ENCODE peak calls at places on chromosome X, in five cellular contexts. One of them, this sample, is unnamed.

GRCh38 chrX:133335027-133335426 is 80.3 kb downstream of the GPC4 start:
- DNase-seq in H1: no peak
- DNase-seq in HepG2: no peak
- DNase-seq in A549: peak
- DNase-seq in GM12878: no peak
- DNase-seq in this sample: peak

GRCh38 chrX:130975947-130976346 is 72.9 kb upstream of the ENOX2 start:
- DNase-seq in A549: peak
- DNase-seq in H1: no peak
- DNase-seq in HepG2: peak
- DNase-seq in GM12878: no peak
- DNase-seq in this sample: peak

GRCh38 chrX:106177982-106178321 is 9.8 kb downstream of the PWWP3B start:
- DNase-seq in H1: no peak
- DNase-seq in HepG2: no peak
- DNase-seq in A549: no peak
- DNase-seq in GM12878: no peak
- DNase-seq in this sample: no peak

GRCh38 chrX:134544189-134544588 is 84.2 kb downstream of the HPRT1 start:
- DNase-seq in GM12878: no peak
- DNase-seq in H1: no peak
- DNase-seq in HepG2: no peak
- DNase-seq in A549: no peak
- DNase-seq in this sample: no peak

GRCh38 chrX:57771689-57772088 is 91.6 kb upstream of the NLRP2B start:
- DNase-seq in HepG2: no peak
- DNase-seq in GM12878: no peak
- DNase-seq in H1: no peak
- DNase-seq in A549: no peak
- DNase-seq in this sample: no peak

GRCh38 chrX:110210417-110211139 is 107.3 kb downstream of the AMMECR1 start:
- DNase-seq in H1: no peak
- DNase-seq in HepG2: peak
- DNase-seq in GM12878: no peak
- DNase-seq in A549: peak
- DNase-seq in this sample: no peak

GRCh38 chrX:7261672-7262332 is 113.8 kb upstream of the PUDP start:
- DNase-seq in H1: no peak
- DNase-seq in A549: no peak
- DNase-seq in HepG2: no peak
- DNase-seq in GM12878: peak
- DNase-seq in this sample: no peak

GRCh38 chrX:15143050-15143824 is 126.6 kb downstream of the ASB9 start:
- DNase-seq in A549: peak
- DNase-seq in HepG2: peak
- DNase-seq in H1: no peak
- DNase-seq in GM12878: no peak
- DNase-seq in this sample: peak

GRCh38 chrX:15664487-15665444 is at the start of gene CLTRN:
- DNase-seq in GM12878: no peak
- DNase-seq in HepG2: no peak
- DNase-seq in H1: no peak
- DNase-seq in A549: peak
- DNase-seq in this sample: no peak

GRCh38 chrX:133921764-133922389 is 63.5 kb downstream of the GPC3 start:
- DNase-seq in H1: peak
- DNase-seq in GM12878: no peak
- DNase-seq in HepG2: peak
- DNase-seq in A549: peak
- DNase-seq in this sample: peak

GRCh38 chrX:30504309-30504708 is 73.3 kb downstream of the TASL start:
- DNase-seq in A549: peak
- DNase-seq in H1: no peak
- DNase-seq in HepG2: peak
- DNase-seq in GM12878: peak
- DNase-seq in this sample: peak

GRCh38 chrX:153946910-153947769 is 2.7 kb upstream of the RENBP start:
- DNase-seq in GM12878: no peak
- DNase-seq in A549: peak
- DNase-seq in H1: no peak
- DNase-seq in HepG2: peak
- DNase-seq in this sample: peak

GRCh38 chrX:97199501-97199900 is 315.8 kb downstream of the RPA4 start:
- DNase-seq in A549: no peak
- DNase-seq in GM12878: no peak
- DNase-seq in H1: no peak
- DNase-seq in HepG2: no peak
- DNase-seq in this sample: no peak

GRCh38 chrX:74835566-74835965 is 89.7 kb downstream of the NEXMIF start:
- DNase-seq in GM12878: no peak
- DNase-seq in H1: no peak
- DNase-seq in A549: peak
- DNase-seq in HepG2: peak
- DNase-seq in this sample: no peak

GRCh38 chrX:1476682-1477081 is 24.0 kb upstream of the ASMTL start:
- DNase-seq in GM12878: no peak
- DNase-seq in H1: no peak
- DNase-seq in A549: no peak
- DNase-seq in HepG2: no peak
- DNase-seq in this sample: no peak

GRCh38 chrX:29488919-29489318 is 726.4 kb upstream of the MAGEB2 start:
- DNase-seq in GM12878: peak
- DNase-seq in HepG2: no peak
- DNase-seq in H1: no peak
- DNase-seq in A549: no peak
- DNase-seq in this sample: no peak

GRCh38 chrX:26788402-26788998 is 572.5 kb downstream of the MAGEB5 start:
- DNase-seq in GM12878: no peak
- DNase-seq in A549: no peak
- DNase-seq in H1: no peak
- DNase-seq in HepG2: no peak
- DNase-seq in this sample: no peak

GRCh38 chrX:148991502-148991901 is 491.1 kb downstream of the AFF2 start:
- DNase-seq in A549: no peak
- DNase-seq in H1: no peak
- DNase-seq in HepG2: no peak
- DNase-seq in GM12878: no peak
- DNase-seq in this sample: no peak

GRCh38 chrX:24151513-24151912 is 2.0 kb downstream of the ZFX start:
- DNase-seq in A549: peak
- DNase-seq in GM12878: no peak
- DNase-seq in HepG2: no peak
- DNase-seq in H1: no peak
- DNase-seq in this sample: no peak

GRCh38 chrX:24148535-24149345 is 789 bp upstream of the ZFX start:
- DNase-seq in H1: no peak
- DNase-seq in A549: peak
- DNase-seq in GM12878: no peak
- DNase-seq in HepG2: peak
- DNase-seq in this sample: no peak

GRCh38 chrX:24148118-24148517 is 1.4 kb upstream of the ZFX start:
- DNase-seq in A549: no peak
- DNase-seq in GM12878: no peak
- DNase-seq in HepG2: no peak
- DNase-seq in H1: no peak
- DNase-seq in this sample: no peak

GRCh38 chrX:24150051-24150790 is 692 bp downstream of the ZFX start:
- DNase-seq in HepG2: peak
- DNase-seq in GM12878: peak
- DNase-seq in H1: peak
- DNase-seq in A549: peak
- DNase-seq in this sample: peak

DNA sequence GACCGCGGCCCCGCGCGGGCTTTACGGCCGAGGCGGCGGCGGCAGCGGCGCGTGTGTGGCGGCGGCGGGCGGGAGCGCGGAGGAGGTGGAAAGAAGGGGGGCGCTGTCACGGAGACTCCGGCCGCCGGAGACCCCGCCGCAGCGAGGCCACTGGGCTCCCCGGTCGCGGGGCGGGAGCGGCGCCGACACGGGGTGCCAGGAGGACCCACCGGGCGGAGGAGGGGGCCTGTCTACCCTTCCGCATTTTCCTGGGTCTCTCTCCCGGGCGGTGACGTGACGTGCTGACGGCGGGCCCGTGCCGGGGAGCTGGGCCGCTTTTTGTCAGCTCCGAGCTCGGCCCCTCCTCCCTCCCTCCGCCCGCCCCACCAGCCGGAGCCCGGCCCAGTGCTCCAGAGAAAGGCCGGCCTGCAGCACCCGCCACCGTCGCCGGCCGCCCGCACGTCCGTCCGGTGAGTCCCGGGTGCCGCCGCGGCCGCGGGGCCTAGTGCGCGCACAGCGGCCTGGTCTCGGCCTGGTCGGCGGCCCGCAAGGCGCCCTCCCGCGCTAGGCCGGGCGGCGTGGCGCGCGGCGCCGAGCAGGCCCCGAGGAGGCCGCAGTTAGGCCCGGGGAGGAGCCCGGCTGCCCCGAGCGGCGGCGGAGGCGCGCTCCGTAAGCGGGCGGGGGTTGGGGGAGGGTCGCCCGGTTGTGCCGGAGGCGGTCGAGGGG is at the start of gene ZFX:
- DNase-seq in HepG2: peak
- DNase-seq in H1: no peak
- DNase-seq in GM12878: no peak
- DNase-seq in A549: peak
- DNase-seq in this sample: peak
- TF ChIP-seq POLR2A in HepG2: peak
- TF ChIP-seq POLR2A in H1: peak
- TF ChIP-seq POLR2A in GM12878: peak
- TF ChIP-seq POLR2A in A549: peak
- TF ChIP-seq POLR2A in this sample: peak

DNA sequence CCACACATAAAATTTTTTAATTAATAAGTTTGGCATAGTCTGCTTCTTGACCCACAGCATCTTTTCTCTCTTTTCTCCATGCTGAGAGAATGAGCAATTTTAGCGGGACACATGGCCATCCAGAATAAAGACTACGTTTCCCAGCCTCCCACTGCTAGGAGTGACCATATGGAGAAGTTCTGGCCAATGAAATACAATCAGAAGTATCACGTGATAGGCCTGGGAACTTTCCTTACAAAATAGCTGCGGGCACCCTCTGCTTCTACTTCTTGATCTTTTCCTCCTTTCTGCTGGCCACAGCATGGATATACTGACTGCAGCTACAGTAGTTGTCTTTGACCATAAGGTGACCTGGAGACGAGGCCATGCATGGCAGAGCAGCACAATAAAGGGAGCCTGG is 348.0 kb downstream of the BCOR start:
- DNase-seq in HepG2: no peak
- DNase-seq in GM12878: no peak
- DNase-seq in A549: no peak
- DNase-seq in H1: no peak
- DNase-seq in this sample: peak
- TF ChIP-seq KDM1A in HepG2: no peak
- TF ChIP-seq KDM1A in GM12878: no peak
- TF ChIP-seq KDM1A in A549: no peak
- TF ChIP-seq KDM1A in H1: no peak
- TF ChIP-seq KDM1A in this sample: no peak

GRCh38 chrX:21839334-21840198 is at the start of gene MBTPS2:
- DNase-seq in GM12878: peak
- DNase-seq in H1: peak
- DNase-seq in HepG2: peak
- DNase-seq in A549: peak
- DNase-seq in this sample: peak
- TF ChIP-seq POLR2A in GM12878: peak
- TF ChIP-seq POLR2A in H1: no peak
- TF ChIP-seq POLR2A in HepG2: peak
- TF ChIP-seq POLR2A in A549: peak
- TF ChIP-seq POLR2A in this sample: peak

GRCh38 chrX:78652971-78653822 is 5.9 kb downstream of the RTL3 start:
- DNase-seq in GM12878: no peak
- DNase-seq in H1: no peak
- DNase-seq in A549: peak
- DNase-seq in HepG2: peak
- DNase-seq in this sample: no peak
- TF ChIP-seq KDM1A in GM12878: no peak
- TF ChIP-seq KDM1A in H1: no peak
- TF ChIP-seq KDM1A in A549: no peak
- TF ChIP-seq KDM1A in HepG2: no peak
- TF ChIP-seq KDM1A in this sample: no peak

DNA sequence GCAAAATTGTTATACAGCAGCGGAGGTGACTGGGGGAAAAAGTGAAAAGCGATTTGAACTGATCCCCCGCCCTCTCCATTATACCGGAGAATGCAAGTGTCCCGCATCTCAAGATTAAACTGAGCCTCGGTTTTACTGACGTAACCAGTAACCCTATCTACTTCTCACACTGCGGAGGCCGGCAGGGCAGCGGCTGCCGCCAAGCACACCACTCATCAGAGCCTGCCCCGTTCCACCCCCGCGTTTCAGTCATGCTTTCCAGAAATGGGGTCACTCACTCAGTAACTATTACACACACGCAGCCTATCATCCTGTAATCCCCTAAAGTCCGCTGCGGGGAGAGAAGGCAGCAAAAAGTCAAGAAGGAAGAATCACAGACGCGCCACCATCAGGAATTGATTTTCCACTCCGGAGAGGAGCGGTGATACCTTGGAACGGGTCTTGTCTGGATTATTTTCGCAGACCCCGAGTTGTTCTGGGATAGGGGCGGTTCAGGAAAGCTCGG is 1.4 kb downstream of the RPS6KA3 start:
- DNase-seq in H1: no peak
- DNase-seq in GM12878: no peak
- DNase-seq in HepG2: peak
- DNase-seq in A549: peak
- DNase-seq in this sample: peak
- TF ChIP-seq POLR2A in H1: no peak
- TF ChIP-seq POLR2A in GM12878: peak
- TF ChIP-seq POLR2A in HepG2: peak
- TF ChIP-seq POLR2A in A549: no peak
- TF ChIP-seq POLR2A in this sample: peak

GRCh38 chrX:9494806-9495205 is 29.9 kb downstream of the TBL1X start:
- DNase-seq in H1: no peak
- DNase-seq in GM12878: no peak
- DNase-seq in A549: peak
- DNase-seq in HepG2: no peak
- DNase-seq in this sample: peak
- TF ChIP-seq KDM1A in H1: no peak
- TF ChIP-seq KDM1A in GM12878: no peak
- TF ChIP-seq KDM1A in A549: no peak
- TF ChIP-seq KDM1A in HepG2: no peak
- TF ChIP-seq KDM1A in this sample: no peak

DNA sequence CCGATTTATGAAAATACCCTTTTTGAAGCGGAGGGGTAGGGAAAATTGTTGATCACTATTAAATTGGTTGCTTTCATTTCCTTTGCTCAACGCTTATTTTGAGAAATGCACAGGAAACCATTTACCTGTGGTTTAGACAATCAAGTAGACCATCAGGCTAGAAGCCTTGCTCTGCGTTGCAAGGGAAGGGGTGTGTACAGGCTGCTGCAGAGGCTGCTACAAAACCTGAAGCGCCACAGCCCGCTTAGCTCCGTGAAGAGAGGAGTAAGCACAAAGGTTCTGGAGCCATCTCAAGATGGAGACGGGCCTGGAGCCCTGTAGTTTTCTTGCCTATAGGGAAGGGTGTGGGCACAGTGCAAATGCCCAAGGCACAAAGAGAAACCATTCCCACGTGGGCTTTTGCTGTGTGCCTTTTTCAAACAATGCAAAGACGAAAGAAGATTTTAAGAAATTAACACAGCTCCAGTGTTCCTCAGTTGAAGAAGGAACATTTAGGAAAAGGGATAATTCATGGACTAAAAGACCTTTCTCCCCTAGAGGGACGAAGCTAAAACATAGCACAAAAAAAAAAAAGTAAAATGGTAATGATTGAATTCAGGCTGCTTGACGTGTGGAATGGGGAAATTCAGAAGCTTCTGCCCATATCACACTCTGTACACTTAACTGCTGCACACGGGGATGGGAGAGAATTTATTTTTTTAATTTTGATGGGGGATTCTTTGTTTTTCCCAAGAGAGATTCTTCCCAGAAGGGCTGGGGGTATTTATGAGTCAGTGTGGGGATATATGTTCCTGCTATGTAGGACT is 3.5 kb downstream of the TMSB4X start:
- DNase-seq in A549: peak
- DNase-seq in HepG2: no peak
- DNase-seq in H1: no peak
- DNase-seq in GM12878: no peak
- DNase-seq in this sample: no peak
- TF ChIP-seq POLR2A in A549: peak
- TF ChIP-seq POLR2A in HepG2: no peak
- TF ChIP-seq POLR2A in H1: peak
- TF ChIP-seq POLR2A in GM12878: peak
- TF ChIP-seq POLR2A in this sample: peak

This sample was measured in K562.